ENCODE peak calls at places on chromosomes 1 and 21, in eight cellular contexts. K is GM12864, B is EL, Y is RWPE1, W is thoracic aorta, A is IMR-90, H is amniotic epithelial cell, P is EH. T is an unnamed sample.

GRCh38 chr1:52917591-52917990 is 3.9 kb downstream of the ECHDC2 start:
- DNase-seq in A (no peak), K (no peak), W (no peak), H (no peak), B (no peak), Y (no peak), P (no peak), T (no peak)

GRCh38 chr1:56404561-56405030 is 174.8 kb downstream of the PLPP3 start:
- DNase-seq in Y (no peak), W (no peak), P (peak; percentile 49), H (no peak), B (no peak), A (no peak), K (no peak), T (no peak)

GRCh38 chr1:204283711-204284651 is 70.2 kb upstream of the GOLT1A start:
- DNase-seq in P (no peak), K (no peak), H (no peak), Y (no peak), W (no peak), A (no peak), B (no peak), T (no peak)

GRCh38 chr1:16208270-16208987 is 4.0 kb downstream of the ARHGEF19 start:
- DNase-seq in W (no peak), B (peak; percentile 52), K (no peak), Y (no peak), P (peak; percentile 32), A (peak; percentile 31), H (peak; percentile 49), T (peak; percentile 27)

GRCh38 chr1:6098303-6099215 is 52.9 kb downstream of the KCNAB2 start:
- DNase-seq in P (peak; percentile 74), H (no peak), K (no peak), A (no peak), B (peak; percentile 55), W (no peak), Y (no peak), T (no peak)

GRCh38 chr1:95627244-95627643 is 393.2 kb downstream of the RWDD3 start:
- DNase-seq in Y (no peak), H (peak; percentile 1), K (no peak), W (no peak), P (no peak), B (no peak), A (no peak), T (no peak)

GRCh38 chr1:109910123-109910962 is at the start of gene CSF1:
- DNase-seq in H (peak; percentile 88), A (peak; percentile 86), P (peak; percentile 88), Y (peak; percentile 49), W (peak; percentile 55), K (peak; percentile 50), B (peak; percentile 84), T (peak; percentile 95)

GRCh38 chr1:150528196-150528595 is 12.6 kb downstream of the FALEC start:
- DNase-seq in B (peak; percentile 77), W (no peak), Y (no peak), P (peak; percentile 86), K (no peak), A (peak; percentile 86), H (peak; percentile 65), T (no peak)

GRCh38 chr1:171180671-171181070 is 4.4 kb upstream of the FMO2 start:
- DNase-seq in Y (no peak), K (no peak), A (no peak), W (no peak), B (no peak), H (no peak), P (peak; percentile 50), T (no peak)

GRCh38 chr1:56686171-56686570 is 41.1 kb downstream of the PRKAA2 start:
- DNase-seq in P (peak; percentile 31), W (no peak), H (peak; percentile 18), B (peak; percentile 22), A (peak; percentile 66), Y (no peak), K (no peak), T (peak; percentile 43)

GRCh38 chr1:28512058-28512611 is 6.3 kb downstream of the RCC1 start:
- DNase-seq in B (peak; percentile 53), H (no peak), Y (no peak), P (peak; percentile 35), A (peak; percentile 37), K (no peak), W (no peak), T (peak; percentile 26)

GRCh38 chr21:46585191-46585953 is 19.5 kb downstream of the S100B start:
- DNase-seq in Y (peak; percentile 45), K (no peak), B (no peak), P (no peak), H (no peak), W (no peak), A (no peak), T (no peak)

GRCh38 chr1:161115132-161115711 is 2.6 kb downstream of the PFDN2 start:
- DNase-seq in B (peak; percentile 92), Y (peak; percentile 90), W (no peak), P (peak; percentile 74), K (no peak), H (peak; percentile 94), A (peak; percentile 94), T (peak; percentile 97)